ENCODE peak calls at places on chromosomes 16 and 17, in four cellular contexts. P is fibroblast of lung, C is GM20000, W is heart right ventricle. S is an unnamed sample.

GRCh38 chr17:36468903-36469635 is 17.4 kb upstream of the ZNHIT3 start:
- DNase-seq in W (no peak), P (no peak), C (no peak), S (no peak)

GRCh38 chr17:31574458-31574857 is 183.0 kb downstream of the RAB11FIP4 start:
- DNase-seq in C (no peak), W (no peak), P (no peak), S (no peak)

GRCh38 chr17:11296994-11297393 is 56.0 kb downstream of the SHISA6 start:
- DNase-seq in W (no peak), C (no peak), P (no peak), S (no peak)

GRCh38 chr17:36578671-36579070 is 13.0 kb upstream of the DHRS11 start:
- DNase-seq in W (no peak), C (no peak), P (peak), S (no peak)

GRCh38 chr17:7176870-7177209 is 2.3 kb downstream of the ASGR1 start:
- DNase-seq in C (peak), P (no peak), W (no peak), S (peak)

GRCh38 chr17:18858567-18859245 is 775 bp downstream of the PRPSAP2 start:
- DNase-seq in P (no peak), W (no peak), C (no peak), S (no peak)

GRCh38 chr17:65629234-65629690 is 67.8 kb upstream of the AXIN2 start:
- DNase-seq in C (no peak), W (no peak), P (peak), S (no peak)

GRCh38 chr16:15857779-15858560 is 1.1 kb upstream of the MYH11 start:
- DNase-seq in C (peak), P (peak), W (peak), S (peak)

GRCh38 chr16:72317378-72317777 is 145.4 kb upstream of the PMFBP1 start:
- DNase-seq in W (no peak), C (no peak), P (peak), S (no peak)

GRCh38 chr17:34850023-34850422 is 111.2 kb downstream of the CCT6B start:
- DNase-seq in W (no peak), P (no peak), C (no peak), S (no peak)

GRCh38 chr17:65529040-65529633 is 32.3 kb downstream of the AXIN2 start:
- DNase-seq in W (no peak), C (no peak), P (no peak), S (no peak)

GRCh38 chr17:14121952-14122351 is 52.6 kb downstream of the COX10 start:
- DNase-seq in W (no peak), P (no peak), C (no peak), S (no peak)

GRCh38 chr16:73056911-73057310 is 9.0 kb upstream of the ZFHX3 start:
- DNase-seq in C (no peak), P (no peak), W (no peak), S (no peak)

GRCh38 chr17:80795737-80796136 is 195.9 kb upstream of the CHMP6 start:
- DNase-seq in W (peak), P (peak), C (no peak), S (no peak)

GRCh38 chr17:36627101-36627500 is 25.7 kb downstream of the MRM1 start:
- DNase-seq in W (no peak), P (no peak), C (no peak), S (no peak)

GRCh38 chr16:5056347-5056746 is 9.4 kb downstream of the C16orf89 start:
- DNase-seq in W (no peak), P (no peak), C (peak), S (peak)

GRCh38 chr17:48544356-48545021 is 420 bp downstream of the HOXB2 start:
- DNase-seq in P (peak), C (peak), W (peak), S (peak)

GRCh38 chr17:5418858-5419355 is 555 bp downstream of the NUP88 start:
- DNase-seq in C (peak), W (no peak), P (peak), S (peak)

GRCh38 chr16:80300876-80301275 is 239.9 kb upstream of the DYNLRB2 start:
- DNase-seq in C (no peak), P (peak), W (no peak), S (no peak)

GRCh38 chr16:66958857-66959644 is 2.0 kb upstream of the CES3 start:
- DNase-seq in W (no peak), C (no peak), P (no peak), S (no peak)

GRCh38 chr17:3750926-3751325 is 27.2 kb downstream of the HASPIN start:
- DNase-seq in C (peak), P (no peak), W (no peak), S (no peak)

GRCh38 chr17:64155751-64156544 is 26.0 kb upstream of the ERN1 start:
- DNase-seq in W (peak), P (peak), C (no peak), S (no peak)

GRCh38 chr17:81884968-81885367 is 6.4 kb downstream of the ALYREF start:
- DNase-seq in W (no peak), P (no peak), C (no peak), S (no peak)

GRCh38 chr17:30200086-30200485 is 35.4 kb downstream of the SLC6A4 start:
- DNase-seq in W (no peak), P (no peak), C (no peak), S (no peak)

GRCh38 chr16:47713225-47713595 is 252.1 kb downstream of the PHKB start:
- DNase-seq in P (peak), C (no peak), W (no peak), S (no peak)

GRCh38 chr17:82231562-82232321 is 2.9 kb downstream of the SLC16A3 start:
- DNase-seq in C (no peak), P (peak), W (peak), S (no peak)

GRCh38 chr16:73399997-73400396 is 352.1 kb upstream of the ZFHX3 start:
- DNase-seq in C (no peak), W (no peak), P (no peak), S (no peak)

GRCh38 chr16:49593423-49594040 is 219.9 kb downstream of the C16orf78 start:
- DNase-seq in W (no peak), P (no peak), C (no peak), S (no peak)

GRCh38 chr17:74369221-74369620 is 1.9 kb downstream of the GPR142 start:
- DNase-seq in W (peak), P (no peak), C (peak), S (peak)

GRCh38 chr16:17416461-17417221 is 54.1 kb downstream of the XYLT1 start:
- DNase-seq in C (peak), P (peak), W (no peak), S (peak)

GRCh38 chr16:29680180-29680598 is 1.2 kb downstream of the QPRT start:
- DNase-seq in C (no peak), W (no peak), P (no peak), S (no peak)

GRCh38 chr16:87780385-87780989 is 14.7 kb upstream of the KLHDC4 start:
- DNase-seq in C (peak), P (peak), W (no peak), S (peak)

GRCh38 chr17:33968350-33969044 is 286.6 kb upstream of the CCL2 start:
- DNase-seq in W (no peak), C (peak), P (peak), S (peak)

GRCh38 chr17:20122236-20122879 is 113.2 kb downstream of the SPECC1 start:
- DNase-seq in W (peak), P (no peak), C (no peak), S (no peak)

GRCh38 chr17:75125984-75126383 is 5.6 kb downstream of the NT5C start:
- DNase-seq in C (no peak), P (no peak), W (no peak), S (peak)

GRCh38 chr16:1495281-1496262 is 2.4 kb downstream of the TELO2 start:
- DNase-seq in C (no peak), W (no peak), P (no peak), S (no peak)

GRCh38 chr17:48388955-48389764 is 40.9 kb downstream of the SKAP1 start:
- DNase-seq in C (no peak), P (no peak), W (no peak), S (no peak)

GRCh38 chr16:13148836-13149235 is 247.4 kb downstream of the SHISA9 start:
- DNase-seq in C (no peak), P (no peak), W (no peak), S (no peak)

GRCh38 chr16:24839347-24839972 is 6.3 kb upstream of the SLC5A11 start:
- DNase-seq in C (no peak), P (no peak), W (no peak), S (no peak)

GRCh38 chr16:66049865-66050264 is 316.6 kb upstream of the CDH5 start:
- DNase-seq in W (no peak), C (no peak), P (no peak), S (no peak)

GRCh38 chr17:72119963-72120877 is 600 bp upstream of the SOX9 start:
- DNase-seq in P (peak), W (peak), C (peak), S (peak)

GRCh38 chr17:72122002-72122310 is 1.1 kb downstream of the SOX9 start:
- DNase-seq in C (peak), P (peak), W (no peak), S (peak)

GRCh38 chr17:72120878-72121163 is at the start of gene SOX9:
- DNase-seq in W (peak), P (peak), C (peak), S (peak)

GRCh38 chr17:72122336-72122667 is 1.5 kb downstream of the SOX9 start:
- DNase-seq in P (no peak), C (peak), W (no peak), S (no peak)

GRCh38 chr17:72121164-72122001 is 563 bp downstream of the SOX9 start:
- DNase-seq in W (peak), P (peak), C (peak), S (peak)
- TF ChIP-seq CTCF in W (peak), P (no peak), C (no peak), S (no peak)

GRCh38 chr17:69506489-69506888 is 92.0 kb downstream of the MAP2K6 start:
- DNase-seq in P (no peak), C (no peak), W (no peak), S (no peak)
- TF ChIP-seq CTCF in P (peak), C (no peak), W (peak), S (peak)

DNA sequence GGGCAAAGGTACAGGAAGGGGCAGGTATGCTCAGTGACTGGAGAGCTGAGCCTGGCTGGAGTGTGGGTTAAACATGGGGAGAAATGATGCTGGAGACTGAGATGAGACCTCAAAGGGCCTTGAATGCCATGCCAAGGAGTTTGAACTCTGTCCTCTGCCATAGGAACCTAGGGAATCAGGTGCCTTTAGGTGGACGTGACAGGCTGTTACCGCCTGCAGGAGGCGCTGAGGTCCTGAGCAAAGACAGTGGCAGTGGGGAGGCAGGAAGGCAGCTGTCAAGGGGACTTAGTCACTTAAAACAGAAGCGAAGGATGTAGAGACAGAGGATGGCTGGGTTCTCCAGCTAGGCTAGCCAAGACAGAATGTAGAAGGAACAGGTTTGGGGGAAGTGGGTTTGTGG is 9.1 kb downstream of the PSMB3 start:
- DNase-seq in C (no peak), P (no peak), W (no peak), S (no peak)
- TF ChIP-seq CTCF in C (peak), P (peak), W (peak), S (peak)

DNA sequence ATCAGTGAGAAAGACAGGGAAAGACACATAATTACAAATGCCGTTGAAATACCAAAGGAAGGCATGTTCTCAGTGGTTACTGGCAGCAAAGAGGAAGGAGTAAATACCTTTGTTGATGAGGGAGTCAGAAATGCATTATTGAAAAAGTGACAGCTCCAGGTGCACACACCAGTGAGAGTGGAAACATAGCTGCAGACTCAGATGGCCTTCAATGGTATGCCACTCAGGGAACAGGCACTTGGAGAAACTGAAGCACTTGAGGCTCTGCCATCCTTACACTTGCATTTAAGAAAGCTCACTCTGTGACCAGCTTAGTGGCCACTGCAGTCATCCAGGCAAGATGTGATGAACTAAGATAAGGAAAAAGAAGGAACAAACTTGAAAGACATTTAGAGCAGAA is 29.9 kb downstream of the NOG start:
- DNase-seq in C (no peak), P (no peak), W (no peak), S (no peak)
- TF ChIP-seq CTCF in C (no peak), P (no peak), W (no peak), S (no peak)

GRCh38 chr16:28063611-28064061 is at the start of gene GSG1L:
- DNase-seq in P (no peak), W (no peak), C (peak), S (no peak)
- TF ChIP-seq CTCF in P (no peak), W (peak), C (no peak), S (peak)

DNA sequence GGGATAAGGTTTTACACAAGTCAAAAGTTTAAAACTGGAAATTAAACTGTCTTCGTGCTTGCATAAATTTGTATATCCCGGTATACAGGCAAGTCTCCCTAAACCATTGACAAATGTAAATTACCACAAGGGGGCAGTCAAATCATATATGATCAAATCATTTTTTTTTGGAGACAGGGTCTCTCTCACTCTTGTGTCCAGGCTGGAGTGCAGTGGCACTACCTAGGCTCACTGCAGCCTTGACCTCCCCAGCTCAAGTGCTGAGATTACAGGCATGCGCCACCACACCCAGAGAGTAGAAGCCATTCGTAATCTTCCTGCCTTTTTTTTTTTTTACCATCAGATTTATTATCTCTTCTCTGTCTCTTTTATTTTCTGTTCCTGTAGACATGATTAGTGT is 18.5 kb downstream of the TOP2A start:
- DNase-seq in P (peak), W (no peak), C (peak), S (peak)
- TF ChIP-seq CTCF in P (peak), W (peak), C (peak), S (peak)

DNA sequence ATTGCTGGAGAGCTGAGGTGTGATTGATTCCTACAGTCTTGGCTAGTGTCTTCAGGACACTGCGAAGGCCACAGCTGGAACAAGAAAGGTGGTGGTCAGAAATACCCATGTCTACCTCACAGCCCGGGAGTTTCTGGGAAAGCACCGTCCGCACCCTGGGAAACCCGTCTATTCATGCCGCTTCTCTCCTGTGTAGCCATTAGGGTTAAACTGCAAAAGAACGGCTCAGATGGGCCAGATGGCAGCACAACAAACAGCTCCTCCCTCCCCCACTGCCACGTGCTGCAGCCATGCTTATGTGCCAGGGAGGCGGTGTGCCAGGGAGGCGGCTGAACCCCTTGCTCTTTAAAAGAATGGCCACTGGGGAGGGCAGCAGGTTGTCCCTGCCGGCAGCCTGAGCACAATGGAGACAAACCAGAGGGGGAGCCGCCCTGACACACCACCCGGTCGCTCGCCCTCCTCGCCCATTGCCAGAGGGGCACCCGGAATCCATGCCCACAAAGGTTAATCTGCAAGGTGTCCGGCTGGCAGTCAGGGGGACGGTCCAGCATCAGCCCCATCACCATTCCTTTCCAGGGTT is 65.2 kb downstream of the CYTH1 start:
- DNase-seq in P (peak), W (peak), C (no peak), S (no peak)
- TF ChIP-seq CTCF in P (no peak), W (no peak), C (no peak), S (no peak)

GRCh38 chr17:50558581-50558954 is 1.9 kb upstream of the CACNA1G start:
- DNase-seq in W (no peak), C (no peak), P (no peak), S (no peak)
- TF ChIP-seq CTCF in W (no peak), C (no peak), P (no peak), S (no peak)

DNA sequence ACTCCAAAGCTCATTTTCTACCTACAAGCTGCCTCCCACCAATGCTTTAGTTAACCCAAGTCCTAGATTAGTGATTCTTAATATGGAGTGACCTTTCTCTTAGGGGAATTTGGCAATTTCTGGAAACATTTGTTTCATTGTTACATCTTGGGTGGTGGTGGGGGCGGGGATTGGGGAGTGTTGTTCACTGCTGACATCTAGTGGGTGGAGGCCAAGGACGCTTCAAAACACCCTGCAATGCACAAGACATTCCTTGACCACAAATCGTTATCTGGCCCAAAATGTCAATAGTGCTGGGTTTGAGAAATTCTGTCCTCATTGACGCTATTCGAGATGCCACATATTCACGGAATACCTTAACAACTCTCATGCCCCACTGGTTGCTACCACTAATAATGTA is 282.9 kb downstream of the RBFOX1 start:
- DNase-seq in C (no peak), W (no peak), P (no peak), S (no peak)
- TF ChIP-seq CTCF in C (no peak), W (peak), P (no peak), S (no peak)